ENCODE peak calls at places on chromosomes 2 and 18, in five cellular contexts. R is right lobe of liver, M is esophagus squamous epithelium, H is cardiac fibroblast, A is tibial nerve. I is an unnamed sample.

GRCh38 chr18:9594782-9595181 is 19.6 kb downstream of the PPP4R1 start:
- DNase-seq in A (no peak), H (no peak), R (no peak), M (no peak), I (no peak)

GRCh38 chr2:220394433-220394832 is 767.0 kb downstream of the SLC4A3 start:
- DNase-seq in H (peak), A (no peak), M (no peak), R (no peak), I (no peak)

GRCh38 chr2:206020151-206020550 is 65.8 kb downstream of the INO80D start:
- DNase-seq in R (no peak), A (no peak), M (no peak), H (no peak), I (no peak)

GRCh38 chr18:74579704-74580103 is 18.0 kb upstream of the ZNF407 start:
- DNase-seq in M (no peak), A (no peak), R (no peak), H (no peak), I (no peak)

GRCh38 chr2:3483227-3483985 is 35.9 kb downstream of the ADI1 start:
- DNase-seq in A (peak), R (no peak), H (peak), M (no peak), I (no peak)

GRCh38 chr18:7117390-7118355 is at the start of gene LAMA1:
- DNase-seq in R (peak), H (peak), A (no peak), M (no peak), I (no peak)

GRCh38 chr2:239945751-239946569 is 79.2 kb downstream of the NDUFA10 start:
- DNase-seq in H (no peak), A (no peak), R (no peak), M (no peak), I (no peak)

GRCh38 chr2:63866009-63866709 is 24.5 kb downstream of the UGP2 start:
- DNase-seq in R (no peak), M (no peak), H (no peak), A (no peak), I (no peak)

GRCh38 chr2:176188969-176189665 is 649 bp downstream of the HOXD1 start:
- DNase-seq in A (no peak), R (no peak), H (no peak), M (no peak), I (no peak)

GRCh38 chr18:47931707-47932103 is 1.2 kb upstream of the SMAD2 start:
- DNase-seq in R (no peak), H (peak), M (no peak), A (no peak), I (no peak)

GRCh38 chr2:168480825-168481585 is 24.9 kb downstream of the CERS6 start:
- DNase-seq in A (no peak), M (no peak), H (no peak), R (no peak), I (no peak)

GRCh38 chr18:58169472-58169871 is 125.4 kb downstream of the NEDD4L start:
- DNase-seq in M (no peak), A (no peak), R (no peak), H (no peak), I (no peak)

GRCh38 chr2:199136681-199137080 is 321.1 kb downstream of the SATB2 start:
- DNase-seq in M (no peak), A (no peak), H (peak), R (no peak), I (no peak)

GRCh38 chr2:73944714-73945113 is 18.0 kb downstream of the DGUOK start:
- DNase-seq in R (no peak), H (no peak), A (no peak), M (no peak), I (no peak)

GRCh38 chr2:96088340-96089335 is 27.7 kb downstream of the ADRA2B start:
- DNase-seq in A (no peak), R (no peak), M (no peak), H (no peak), I (no peak)

GRCh38 chr18:63783394-63783793 is 8.2 kb downstream of the SERPINB7 start:
- DNase-seq in H (no peak), A (no peak), M (no peak), R (no peak), I (no peak)

GRCh38 chr2:216499641-216500218 is 1.1 kb downstream of the RPL37A start:
- DNase-seq in R (no peak), M (no peak), H (no peak), A (no peak), I (no peak)

GRCh38 chr2:98727369-98727749 is 3.6 kb downstream of the MGAT4A start:
- DNase-seq in M (no peak), H (no peak), A (no peak), R (no peak), I (no peak)

GRCh38 chr18:80183273-80184050 is 63.9 kb downstream of the PARD6G start:
- DNase-seq in M (no peak), H (no peak), A (no peak), R (no peak), I (no peak)

GRCh38 chr2:188573453-188573852 is 281.8 kb downstream of the GULP1 start:
- DNase-seq in R (no peak), M (no peak), H (no peak), A (no peak), I (no peak)

GRCh38 chr2:163610817-163611556 is 124.8 kb downstream of the FIGN start:
- DNase-seq in M (no peak), R (peak), H (no peak), A (no peak), I (no peak)

GRCh38 chr2:15677141-15677911 is 85.7 kb downstream of the DDX1 start:
- DNase-seq in H (peak), A (no peak), M (no peak), R (no peak), I (no peak)

GRCh38 chr2:186641807-186642321 is 52.0 kb upstream of the FAM171B start:
- DNase-seq in R (no peak), M (no peak), H (peak), A (no peak), I (peak)
- TF ChIP-seq CTCF in R (peak), M (peak), H (peak), A (peak), I (peak)

GRCh38 chr18:67043276-67043675 is 439.4 kb upstream of the CDH19 start:
- DNase-seq in R (no peak), H (no peak), A (no peak), M (no peak), I (no peak)
- TF ChIP-seq CTCF in R (no peak), H (no peak), A (no peak), M (no peak), I (no peak)

GRCh38 chr2:237090906-237091305 is 5.2 kb downstream of the COPS8 start:
- DNase-seq in M (no peak), A (no peak), R (no peak), H (peak), I (no peak)

GRCh38 chr2:237083026-237083425 is 2.7 kb upstream of the COPS8 start:
- DNase-seq in A (no peak), M (no peak), H (no peak), R (no peak), I (no peak)

GRCh38 chr2:237084444-237084843 is 1.2 kb upstream of the COPS8 start:
- DNase-seq in A (no peak), H (no peak), R (no peak), M (no peak), I (no peak)

GRCh38 chr2:237081596-237081995 is 4.1 kb upstream of the COPS8 start:
- DNase-seq in M (no peak), H (no peak), R (no peak), A (no peak), I (no peak)

GRCh38 chr2:237085261-237086221 is at the start of gene COPS8:
- DNase-seq in A (peak), M (peak), R (peak), H (peak), I (peak)
- TF ChIP-seq CTCF in A (peak), M (peak), R (peak), H (peak), I (peak)

DNA sequence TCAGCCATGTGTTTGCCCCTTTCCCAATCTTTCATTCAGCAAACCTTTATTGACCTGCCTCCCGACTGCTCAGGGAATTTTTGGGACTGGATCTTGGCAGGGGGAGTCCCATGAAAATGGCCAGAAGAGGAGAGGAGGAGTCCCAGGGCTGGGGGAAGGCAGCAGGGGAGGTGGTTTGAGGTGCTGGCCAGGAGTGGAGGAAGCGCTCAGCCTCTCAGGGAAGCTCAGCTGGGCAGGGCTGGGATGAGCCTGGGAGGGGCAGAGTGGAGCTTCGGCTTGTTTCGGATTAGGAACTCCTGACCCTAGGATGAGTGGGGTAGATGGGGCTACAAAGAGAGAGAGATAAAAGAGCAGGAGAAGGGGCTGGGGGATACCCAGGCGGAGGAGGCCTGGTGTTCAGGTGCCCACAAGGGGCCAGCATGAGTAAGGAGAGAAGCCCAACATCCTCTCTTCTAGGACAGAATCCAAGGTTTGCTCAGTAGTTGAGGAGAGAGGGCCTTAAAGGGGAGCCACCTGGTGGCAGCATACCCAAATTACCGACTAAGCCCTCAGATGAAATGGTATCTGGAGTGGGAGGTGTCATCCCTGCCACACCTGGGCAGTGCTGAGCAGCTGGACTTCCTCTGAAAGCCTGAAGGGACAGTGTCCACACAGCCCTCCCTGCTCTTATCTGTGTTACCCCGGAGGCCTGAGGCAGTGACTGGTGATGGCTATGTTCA is 91.1 kb downstream of the INHBB start:
- DNase-seq in R (no peak), A (no peak), M (no peak), H (peak), I (no peak)
- TF ChIP-seq CTCF in R (peak), A (no peak), M (no peak), H (peak), I (peak)

DNA sequence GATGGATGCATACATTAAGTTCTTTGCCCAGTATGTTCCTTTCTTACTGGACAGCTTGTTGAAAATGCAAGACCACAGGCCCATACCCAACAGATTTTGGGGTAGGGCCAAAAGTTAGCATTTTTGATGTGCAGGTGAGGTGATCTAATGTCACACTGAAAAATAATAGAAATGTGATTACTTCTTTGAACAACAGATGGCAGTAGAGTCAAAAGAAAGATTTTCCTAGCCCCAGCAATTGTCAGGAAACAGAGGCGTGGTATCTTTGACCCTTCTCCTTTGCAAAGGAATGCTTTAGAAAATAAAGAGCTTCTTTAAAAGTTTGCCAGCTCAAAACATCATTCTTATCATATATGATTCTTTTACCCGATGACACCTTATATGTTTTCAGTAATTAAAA is 343.6 kb upstream of the SYT4 start:
- DNase-seq in R (no peak), A (no peak), M (no peak), H (peak), I (no peak)
- TF ChIP-seq CTCF in R (peak), A (peak), M (peak), H (peak), I (peak)

I was measured in AG09319.